ENCODE peak calls at places on chromosome 3, in five cellular contexts. J is mesendoderm, L is H9, V is T-helper 1 cell, Q is left ventricle myocardium superior. S is an unnamed sample.

GRCh38 chr3:129606522-129607390 is at the start of gene PLXND1:
- DNase-seq in J (peak; percentile 90), L (peak; percentile 77), V (peak; percentile 8), Q (peak; percentile 90), S (peak; percentile 83)

GRCh38 chr3:85800676-85801075 is 841.9 kb downstream of the CADM2 start:
- DNase-seq in J (no peak), L (no peak), V (no peak), Q (no peak), S (no peak)

GRCh38 chr3:133040696-133041523 is 2.7 kb downstream of the TMEM108 start:
- DNase-seq in J (peak; percentile 87), L (peak; percentile 80), V (no peak), Q (peak; percentile 63), S (peak; percentile 78)

GRCh38 chr3:123067689-123068226 is 933 bp downstream of the PDIA5 start:
- DNase-seq in J (peak; percentile 26), L (no peak), V (no peak), Q (no peak), S (no peak)

GRCh38 chr3:35524851-35525250 is 114.5 kb upstream of the ARPP21 start:
- DNase-seq in J (no peak), L (no peak), V (no peak), Q (no peak), S (no peak)

GRCh38 chr3:104816008-104816407 is 550.7 kb upstream of the ALCAM start:
- DNase-seq in J (no peak), L (no peak), V (no peak), Q (no peak), S (no peak)

GRCh38 chr3:113231827-113232253 is 20.5 kb downstream of the BOC start:
- DNase-seq in J (peak; percentile 96), L (peak; percentile 47), V (no peak), Q (no peak), S (no peak)

GRCh38 chr3:111547645-111548044 is 5.6 kb downstream of the CD96 start:
- DNase-seq in J (no peak), L (no peak), V (peak; percentile 48), Q (no peak), S (no peak)

GRCh38 chr3:159711560-159712333 is 276.9 kb upstream of the IL12A start:
- DNase-seq in J (peak; percentile 56), L (no peak), V (no peak), Q (peak; percentile 28), S (peak; percentile 78)

GRCh38 chr3:25662921-25663320 is 1.8 kb downstream of the TOP2B start:
- DNase-seq in J (no peak), L (no peak), V (no peak), Q (no peak), S (no peak)

GRCh38 chr3:47476330-47476626 is 537 bp upstream of the SCAP start:
- DNase-seq in J (no peak), L (no peak), V (no peak), Q (no peak), S (no peak)

GRCh38 chr3:159964166-159964973 is 24.3 kb upstream of the IL12A start:
- DNase-seq in J (no peak), L (no peak), V (no peak), Q (no peak), S (no peak)

GRCh38 chr3:194251461-194251860 is 99.7 kb downstream of the CPN2 start:
- DNase-seq in J (no peak), L (no peak), V (no peak), Q (no peak), S (no peak)

GRCh38 chr3:33074217-33075067 is 22.5 kb downstream of the GLB1 start:
- DNase-seq in J (peak; percentile 83), L (peak; percentile 73), V (peak; percentile 61), Q (peak; percentile 51), S (peak; percentile 47)

GRCh38 chr3:100268986-100269385 is 8.2 kb downstream of the TBC1D23 start:
- DNase-seq in J (no peak), L (no peak), V (no peak), Q (no peak), S (no peak)